ENCODE peak calls at places on chromosomes 7 and 10, in seven cellular contexts. One of them, this sample, is unnamed.

GRCh38 chr10:121696854-121697253 is 98.6 kb upstream of the FGFR2 start:
- DNase-seq in IMR-90: no peak
- DNase-seq in neuronal stem cell: no peak
- DNase-seq in H1: peak
- DNase-seq in mesendoderm: peak
- DNase-seq in trophoblast cell: no peak
- DNase-seq in mesenchymal stem cell: peak
- DNase-seq in this sample: peak

GRCh38 chr7:158407581-158408331 is 179.9 kb downstream of the PTPRN2 start:
- DNase-seq in IMR-90: no peak
- DNase-seq in neuronal stem cell: peak
- DNase-seq in H1: no peak
- DNase-seq in mesendoderm: peak
- DNase-seq in trophoblast cell: no peak
- DNase-seq in mesenchymal stem cell: peak
- DNase-seq in this sample: no peak

GRCh38 chr7:98286093-98286525 is 4.6 kb downstream of the BRI3 start:
- DNase-seq in IMR-90: peak
- DNase-seq in neuronal stem cell: no peak
- DNase-seq in H1: no peak
- DNase-seq in mesendoderm: peak
- DNase-seq in trophoblast cell: peak
- DNase-seq in mesenchymal stem cell: peak
- DNase-seq in this sample: no peak

GRCh38 chr7:80533287-80533686 is 21.4 kb upstream of the GNAT3 start:
- DNase-seq in IMR-90: peak
- DNase-seq in neuronal stem cell: no peak
- DNase-seq in H1: no peak
- DNase-seq in mesendoderm: peak
- DNase-seq in trophoblast cell: no peak
- DNase-seq in mesenchymal stem cell: peak
- DNase-seq in this sample: no peak

GRCh38 chr7:134293029-134293740 is 23.5 kb downstream of the SLC35B4 start:
- DNase-seq in IMR-90: no peak
- DNase-seq in neuronal stem cell: no peak
- DNase-seq in H1: no peak
- DNase-seq in mesendoderm: no peak
- DNase-seq in trophoblast cell: no peak
- DNase-seq in mesenchymal stem cell: no peak
- DNase-seq in this sample: no peak

GRCh38 chr10:24891823-24892222 is 60.6 kb downstream of the PRTFDC1 start:
- DNase-seq in IMR-90: peak
- DNase-seq in neuronal stem cell: no peak
- DNase-seq in H1: no peak
- DNase-seq in mesendoderm: no peak
- DNase-seq in trophoblast cell: no peak
- DNase-seq in mesenchymal stem cell: no peak
- DNase-seq in this sample: no peak

GRCh38 chr10:119713744-119714483 is 11.9 kb upstream of the INPP5F start:
- DNase-seq in IMR-90: peak
- DNase-seq in neuronal stem cell: no peak
- DNase-seq in H1: no peak
- DNase-seq in mesendoderm: no peak
- DNase-seq in trophoblast cell: no peak
- DNase-seq in mesenchymal stem cell: no peak
- DNase-seq in this sample: no peak

GRCh38 chr10:24315211-24315610 is 106.3 kb downstream of the KIAA1217 start:
- DNase-seq in IMR-90: no peak
- DNase-seq in neuronal stem cell: no peak
- DNase-seq in H1: no peak
- DNase-seq in mesendoderm: no peak
- DNase-seq in trophoblast cell: no peak
- DNase-seq in mesenchymal stem cell: no peak
- DNase-seq in this sample: no peak

GRCh38 chr10:96413151-96413787 is 54.5 kb upstream of the OPALIN start:
- DNase-seq in IMR-90: no peak
- DNase-seq in neuronal stem cell: no peak
- DNase-seq in H1: no peak
- DNase-seq in mesendoderm: no peak
- DNase-seq in trophoblast cell: no peak
- DNase-seq in mesenchymal stem cell: no peak
- DNase-seq in this sample: no peak

GRCh38 chr7:73891178-73891885 is 30.4 kb downstream of the TMEM270 start:
- DNase-seq in IMR-90: peak
- DNase-seq in neuronal stem cell: no peak
- DNase-seq in H1: no peak
- DNase-seq in mesendoderm: peak
- DNase-seq in trophoblast cell: no peak
- DNase-seq in mesenchymal stem cell: no peak
- DNase-seq in this sample: peak

GRCh38 chr7:73811760-73812168 is 19.0 kb upstream of the CLDN4 start:
- DNase-seq in IMR-90: peak
- DNase-seq in neuronal stem cell: no peak
- DNase-seq in H1: peak
- DNase-seq in mesendoderm: peak
- DNase-seq in trophoblast cell: peak
- DNase-seq in mesenchymal stem cell: peak
- DNase-seq in this sample: peak

GRCh38 chr10:127118024-127118423 is 78.4 kb downstream of the INSYN2A start:
- DNase-seq in IMR-90: no peak
- DNase-seq in neuronal stem cell: no peak
- DNase-seq in H1: no peak
- DNase-seq in mesendoderm: no peak
- DNase-seq in trophoblast cell: no peak
- DNase-seq in mesenchymal stem cell: no peak
- DNase-seq in this sample: no peak

GRCh38 chr10:129035052-129035805 is 431.8 kb upstream of the MGMT start:
- DNase-seq in IMR-90: no peak
- DNase-seq in neuronal stem cell: no peak
- DNase-seq in H1: no peak
- DNase-seq in mesendoderm: no peak
- DNase-seq in trophoblast cell: no peak
- DNase-seq in mesenchymal stem cell: no peak
- DNase-seq in this sample: no peak

GRCh38 chr7:93159490-93159889 is 11.3 kb upstream of the SAMD9L start:
- DNase-seq in IMR-90: peak
- DNase-seq in neuronal stem cell: no peak
- DNase-seq in H1: no peak
- DNase-seq in mesendoderm: no peak
- DNase-seq in trophoblast cell: no peak
- DNase-seq in mesenchymal stem cell: peak
- DNase-seq in this sample: no peak

GRCh38 chr10:35167342-35167741 is 40.7 kb downstream of the CREM start:
- DNase-seq in IMR-90: no peak
- DNase-seq in neuronal stem cell: no peak
- DNase-seq in H1: no peak
- DNase-seq in mesendoderm: no peak
- DNase-seq in trophoblast cell: no peak
- DNase-seq in mesenchymal stem cell: no peak
- DNase-seq in this sample: no peak

GRCh38 chr7:141519623-141520022 is 31.6 kb upstream of the AGK start:
- DNase-seq in IMR-90: no peak
- DNase-seq in neuronal stem cell: no peak
- DNase-seq in H1: no peak
- DNase-seq in mesendoderm: no peak
- DNase-seq in trophoblast cell: no peak
- DNase-seq in mesenchymal stem cell: no peak
- DNase-seq in this sample: no peak

DNA sequence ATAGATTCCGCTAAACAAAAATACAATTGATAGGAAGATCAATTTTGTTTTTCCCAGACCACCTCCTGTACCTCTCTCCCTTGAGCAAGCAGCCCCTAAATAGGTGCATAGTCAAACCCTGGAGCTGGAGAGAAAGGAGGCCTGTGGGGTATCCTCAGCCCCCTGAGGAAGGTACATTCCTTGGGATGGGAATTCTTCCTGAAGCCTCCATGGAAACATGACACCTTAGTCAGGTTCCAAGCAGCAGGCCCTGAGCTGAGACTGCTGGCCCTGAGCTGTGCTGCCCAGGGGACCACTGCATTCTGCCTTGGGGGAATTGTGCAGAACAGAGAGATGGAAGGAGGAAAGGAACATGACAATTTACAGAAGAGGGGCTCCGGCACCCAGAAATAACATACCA is 7.4 kb downstream of the HNRNPF start:
- DNase-seq in IMR-90: no peak
- DNase-seq in neuronal stem cell: no peak
- DNase-seq in H1: no peak
- DNase-seq in mesendoderm: peak
- DNase-seq in trophoblast cell: no peak
- DNase-seq in mesenchymal stem cell: no peak
- DNase-seq in this sample: peak
- H2BK5ac ChIP-seq in IMR-90: no peak
- H2BK5ac ChIP-seq in neuronal stem cell: no peak
- H2BK5ac ChIP-seq in H1: no peak
- H2BK5ac ChIP-seq in mesendoderm: no peak
- H2BK5ac ChIP-seq in trophoblast cell: no peak
- H2BK5ac ChIP-seq in mesenchymal stem cell: no peak
- H2BK5ac ChIP-seq in this sample: no peak

GRCh38 chr7:1085910-1086421 is 1.9 kb upstream of the GPER1 start:
- DNase-seq in IMR-90: peak
- DNase-seq in neuronal stem cell: no peak
- DNase-seq in H1: no peak
- DNase-seq in mesendoderm: no peak
- DNase-seq in trophoblast cell: no peak
- DNase-seq in mesenchymal stem cell: no peak
- DNase-seq in this sample: no peak

GRCh38 chr7:1090236-1090635 is 2.3 kb downstream of the GPER1 start:
- DNase-seq in IMR-90: no peak
- DNase-seq in neuronal stem cell: no peak
- DNase-seq in H1: no peak
- DNase-seq in mesendoderm: no peak
- DNase-seq in trophoblast cell: no peak
- DNase-seq in mesenchymal stem cell: no peak
- DNase-seq in this sample: no peak

GRCh38 chr7:1087462-1087809 is 477 bp upstream of the GPER1 start:
- DNase-seq in IMR-90: peak
- DNase-seq in neuronal stem cell: no peak
- DNase-seq in H1: no peak
- DNase-seq in mesendoderm: no peak
- DNase-seq in trophoblast cell: peak
- DNase-seq in mesenchymal stem cell: peak
- DNase-seq in this sample: no peak

GRCh38 chr7:1086588-1087461 is 1.1 kb upstream of the GPER1 start:
- DNase-seq in IMR-90: peak
- DNase-seq in neuronal stem cell: peak
- DNase-seq in H1: peak
- DNase-seq in mesendoderm: peak
- DNase-seq in trophoblast cell: peak
- DNase-seq in mesenchymal stem cell: peak
- DNase-seq in this sample: peak

DNA sequence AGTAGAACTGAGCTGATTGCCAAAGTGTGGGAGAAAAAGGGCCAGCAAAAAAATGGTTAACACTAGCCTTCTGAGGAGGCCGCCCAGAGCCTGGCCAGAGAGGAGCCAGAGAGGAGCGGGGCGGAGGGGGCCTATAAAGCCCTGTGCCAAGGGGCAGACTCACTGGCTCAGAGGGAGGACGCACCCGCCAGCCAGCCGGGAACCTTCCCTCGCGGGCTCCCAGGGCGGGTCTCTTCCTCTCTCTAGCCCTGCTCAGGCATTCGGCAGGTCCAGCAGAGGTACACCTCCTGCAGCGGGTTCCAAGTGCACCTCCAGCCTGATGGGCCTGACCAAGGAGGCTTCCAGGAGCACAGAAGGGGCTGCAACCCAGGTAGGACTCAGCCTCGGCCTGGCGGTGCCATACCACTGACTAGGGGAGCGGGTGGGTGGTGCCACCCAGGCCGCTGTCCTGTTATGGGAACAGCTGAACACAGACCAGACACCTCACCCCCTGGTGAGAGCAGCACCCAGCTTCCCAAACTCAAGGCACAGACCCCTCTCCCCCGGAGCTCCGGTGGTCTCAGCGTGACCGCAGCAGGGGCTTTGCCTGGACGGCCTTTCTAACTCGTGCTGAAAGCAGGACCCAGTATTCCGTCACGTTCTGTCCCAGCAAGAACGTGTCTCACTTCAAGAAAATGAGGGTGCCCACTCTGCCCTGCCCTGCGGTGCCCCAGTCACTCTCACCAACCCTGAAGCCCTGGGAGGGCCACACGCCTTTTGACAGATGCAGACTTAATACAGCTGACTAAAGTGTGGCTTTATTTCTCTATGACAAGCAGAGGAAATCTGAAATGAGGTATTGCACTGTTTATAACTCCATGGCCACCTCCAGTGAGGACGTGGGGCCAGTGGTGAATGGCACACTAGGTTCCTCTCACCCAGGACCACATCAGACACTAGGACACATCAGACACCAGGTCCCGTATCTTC is at the start of gene GPER1:
- DNase-seq in IMR-90: peak
- DNase-seq in neuronal stem cell: peak
- DNase-seq in H1: no peak
- DNase-seq in mesendoderm: peak
- DNase-seq in trophoblast cell: no peak
- DNase-seq in mesenchymal stem cell: peak
- DNase-seq in this sample: peak
- H3K27ac ChIP-seq in IMR-90: peak
- H3K27ac ChIP-seq in neuronal stem cell: peak
- H3K27ac ChIP-seq in H1: no peak
- H3K27ac ChIP-seq in mesendoderm: no peak
- H3K27ac ChIP-seq in trophoblast cell: peak
- H3K27ac ChIP-seq in mesenchymal stem cell: peak
- H3K27ac ChIP-seq in this sample: no peak

DNA sequence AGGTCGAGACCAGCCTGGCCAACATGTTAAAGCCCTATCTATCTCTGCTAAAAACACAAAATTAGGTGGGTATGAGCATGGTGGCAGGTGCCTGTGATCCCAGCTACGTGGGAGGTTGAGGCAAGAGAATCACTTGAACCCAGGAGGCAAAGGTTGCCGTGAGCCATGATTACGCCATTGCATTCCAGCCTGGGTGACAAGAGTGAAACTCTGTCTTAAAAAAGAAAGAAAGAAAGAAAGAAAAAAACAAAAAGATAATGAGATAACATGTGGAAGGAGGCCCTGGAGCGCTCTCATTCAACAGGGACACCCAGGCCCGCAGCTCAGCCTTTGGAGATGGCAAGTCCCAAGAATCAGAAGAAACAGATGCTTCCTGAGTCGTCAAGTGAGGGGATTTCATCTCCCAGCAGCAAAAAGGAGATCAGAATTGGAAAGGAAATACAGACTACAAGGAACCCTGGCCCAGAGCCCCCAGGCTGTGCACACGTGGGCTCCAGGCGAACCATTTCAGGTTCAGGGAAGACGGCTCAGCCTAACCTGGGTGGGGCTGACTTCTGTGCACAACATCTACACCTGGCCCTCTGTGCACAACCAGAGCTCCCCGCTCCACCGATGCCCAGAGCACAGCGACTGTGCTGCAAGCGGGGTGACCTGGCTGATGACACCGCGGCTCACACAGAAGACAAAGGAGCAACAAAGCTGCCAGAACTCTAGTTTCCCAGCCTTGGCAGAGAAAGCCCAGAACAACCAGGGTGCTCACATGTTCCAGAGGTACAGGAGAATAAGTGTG is 33.2 kb downstream of the GNA12 start:
- DNase-seq in IMR-90: no peak
- DNase-seq in neuronal stem cell: no peak
- DNase-seq in H1: no peak
- DNase-seq in mesendoderm: no peak
- DNase-seq in trophoblast cell: peak
- DNase-seq in mesenchymal stem cell: no peak
- DNase-seq in this sample: no peak
- H3K23ac ChIP-seq in IMR-90: no peak
- H3K23ac ChIP-seq in neuronal stem cell: no peak
- H3K23ac ChIP-seq in H1: no peak
- H3K23ac ChIP-seq in mesendoderm: no peak
- H3K23ac ChIP-seq in trophoblast cell: no peak
- H3K23ac ChIP-seq in mesenchymal stem cell: no peak
- H3K23ac ChIP-seq in this sample: no peak

GRCh38 chr7:101688995-101689907 is 60.2 kb upstream of the MYL10 start:
- DNase-seq in IMR-90: no peak
- DNase-seq in neuronal stem cell: no peak
- DNase-seq in H1: no peak
- DNase-seq in mesendoderm: no peak
- DNase-seq in trophoblast cell: no peak
- DNase-seq in mesenchymal stem cell: no peak
- DNase-seq in this sample: no peak
- H2BK5ac ChIP-seq in IMR-90: no peak
- H2BK5ac ChIP-seq in neuronal stem cell: no peak
- H2BK5ac ChIP-seq in H1: peak
- H2BK5ac ChIP-seq in mesendoderm: no peak
- H2BK5ac ChIP-seq in trophoblast cell: no peak
- H2BK5ac ChIP-seq in mesenchymal stem cell: no peak
- H2BK5ac ChIP-seq in this sample: no peak

This sample was measured in H9.